ENCODE peak calls at places on chromosome 17, in four cellular contexts. One of them, this sample, is unnamed.

GRCh38 chr17:73841431-73842060 is 197.3 kb upstream of the SDK2 start:
- DNase-seq in K562: no peak
- DNase-seq in GM12878: no peak
- DNase-seq in H1: no peak
- DNase-seq in this sample: no peak

GRCh38 chr17:68170246-68170645 is 77.6 kb upstream of the AMZ2 start:
- DNase-seq in K562: no peak
- DNase-seq in GM12878: no peak
- DNase-seq in H1: no peak
- DNase-seq in this sample: no peak

GRCh38 chr17:60802377-60802776 is 124.7 kb downstream of the BCAS3 start:
- DNase-seq in K562: no peak
- DNase-seq in GM12878: no peak
- DNase-seq in H1: no peak
- DNase-seq in this sample: no peak

GRCh38 chr17:14871921-14872320 is 393.2 kb downstream of the PMP22 start:
- DNase-seq in K562: no peak
- DNase-seq in GM12878: no peak
- DNase-seq in H1: no peak
- DNase-seq in this sample: no peak

GRCh38 chr17:77429985-77430752 is 289.4 kb downstream of the SEC14L1 start:
- DNase-seq in K562: peak
- DNase-seq in GM12878: no peak
- DNase-seq in H1: peak
- DNase-seq in this sample: peak

GRCh38 chr17:65074778-65075250 is 18.3 kb upstream of the GNA13 start:
- DNase-seq in K562: peak
- DNase-seq in GM12878: no peak
- DNase-seq in H1: no peak
- DNase-seq in this sample: no peak

GRCh38 chr17:81414751-81415516 is 19.7 kb downstream of the BAHCC1 start:
- DNase-seq in K562: no peak
- DNase-seq in GM12878: no peak
- DNase-seq in H1: no peak
- DNase-seq in this sample: no peak

GRCh38 chr17:39225308-39225973 is at the start of gene STAC2:
- DNase-seq in K562: no peak
- DNase-seq in GM12878: no peak
- DNase-seq in H1: no peak
- DNase-seq in this sample: no peak

GRCh38 chr17:57988301-57989010 is 402 bp upstream of the VEZF1 start:
- DNase-seq in K562: peak
- DNase-seq in GM12878: no peak
- DNase-seq in H1: no peak
- DNase-seq in this sample: peak

GRCh38 chr17:57034807-57035754 is 50.0 kb upstream of the AKAP1 start:
- DNase-seq in K562: no peak
- DNase-seq in GM12878: no peak
- DNase-seq in H1: no peak
- DNase-seq in this sample: no peak

GRCh38 chr17:82932146-82933005 is 92.6 kb upstream of the ZNF750 start:
- DNase-seq in K562: no peak
- DNase-seq in GM12878: no peak
- DNase-seq in H1: no peak
- DNase-seq in this sample: no peak

GRCh38 chr17:15343749-15344148 is 2.4 kb upstream of the TEKT3 start:
- DNase-seq in K562: no peak
- DNase-seq in GM12878: no peak
- DNase-seq in H1: no peak
- DNase-seq in this sample: no peak

GRCh38 chr17:37107406-37108083 is 158.8 kb downstream of the AATF start:
- DNase-seq in K562: no peak
- DNase-seq in GM12878: no peak
- DNase-seq in H1: no peak
- DNase-seq in this sample: no peak

GRCh38 chr17:6059406-6059805 is 10.8 kb upstream of the WSCD1 start:
- DNase-seq in K562: no peak
- DNase-seq in GM12878: no peak
- DNase-seq in H1: no peak
- DNase-seq in this sample: no peak

GRCh38 chr17:6066183-6066948 is 3.8 kb upstream of the WSCD1 start:
- DNase-seq in K562: no peak
- DNase-seq in GM12878: no peak
- DNase-seq in H1: no peak
- DNase-seq in this sample: no peak

GRCh38 chr17:6065351-6065750 is 4.8 kb upstream of the WSCD1 start:
- DNase-seq in K562: no peak
- DNase-seq in GM12878: no peak
- DNase-seq in H1: no peak
- DNase-seq in this sample: no peak

GRCh38 chr17:6064855-6065254 is 5.3 kb upstream of the WSCD1 start:
- DNase-seq in K562: no peak
- DNase-seq in GM12878: no peak
- DNase-seq in H1: no peak
- DNase-seq in this sample: no peak

DNA sequence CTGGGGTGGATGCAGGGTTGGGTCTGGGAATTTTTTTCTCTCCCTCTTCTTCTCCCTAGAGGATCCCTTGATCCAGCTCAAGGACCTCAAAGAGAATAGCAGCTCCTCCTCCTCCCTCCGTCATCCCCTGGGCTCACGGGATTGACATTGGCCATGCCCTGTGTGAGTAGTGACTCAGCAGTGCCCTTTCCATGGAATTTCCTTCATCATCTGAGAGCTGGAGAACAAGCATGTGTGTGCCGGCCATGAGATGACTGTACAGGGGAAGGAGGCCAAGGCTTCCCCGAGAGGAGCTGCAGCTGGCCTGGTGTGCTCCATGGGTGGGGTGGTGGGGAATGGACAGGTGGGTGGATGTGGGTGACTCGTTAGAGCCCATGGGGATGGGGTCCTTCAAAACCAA is 8.9 kb upstream of the WSCD1 start:
- DNase-seq in K562: no peak
- DNase-seq in GM12878: no peak
- DNase-seq in H1: no peak
- DNase-seq in this sample: peak
- H2AFZ ChIP-seq in K562: no peak
- H2AFZ ChIP-seq in GM12878: no peak
- H2AFZ ChIP-seq in H1: no peak
- H2AFZ ChIP-seq in this sample: peak

GRCh38 chr17:46818319-46818928 is at the start of gene WNT3:
- DNase-seq in K562: peak
- DNase-seq in GM12878: no peak
- DNase-seq in H1: no peak
- DNase-seq in this sample: no peak

GRCh38 chr17:46818929-46819859 is 702 bp upstream of the WNT3 start:
- DNase-seq in K562: peak
- DNase-seq in GM12878: no peak
- DNase-seq in H1: no peak
- DNase-seq in this sample: no peak

GRCh38 chr17:46815474-46816353 is 2.8 kb downstream of the WNT3 start:
- DNase-seq in K562: no peak
- DNase-seq in GM12878: no peak
- DNase-seq in H1: no peak
- DNase-seq in this sample: no peak

GRCh38 chr17:46817901-46818209 is 637 bp downstream of the WNT3 start:
- DNase-seq in K562: no peak
- DNase-seq in GM12878: no peak
- DNase-seq in H1: no peak
- DNase-seq in this sample: no peak

DNA sequence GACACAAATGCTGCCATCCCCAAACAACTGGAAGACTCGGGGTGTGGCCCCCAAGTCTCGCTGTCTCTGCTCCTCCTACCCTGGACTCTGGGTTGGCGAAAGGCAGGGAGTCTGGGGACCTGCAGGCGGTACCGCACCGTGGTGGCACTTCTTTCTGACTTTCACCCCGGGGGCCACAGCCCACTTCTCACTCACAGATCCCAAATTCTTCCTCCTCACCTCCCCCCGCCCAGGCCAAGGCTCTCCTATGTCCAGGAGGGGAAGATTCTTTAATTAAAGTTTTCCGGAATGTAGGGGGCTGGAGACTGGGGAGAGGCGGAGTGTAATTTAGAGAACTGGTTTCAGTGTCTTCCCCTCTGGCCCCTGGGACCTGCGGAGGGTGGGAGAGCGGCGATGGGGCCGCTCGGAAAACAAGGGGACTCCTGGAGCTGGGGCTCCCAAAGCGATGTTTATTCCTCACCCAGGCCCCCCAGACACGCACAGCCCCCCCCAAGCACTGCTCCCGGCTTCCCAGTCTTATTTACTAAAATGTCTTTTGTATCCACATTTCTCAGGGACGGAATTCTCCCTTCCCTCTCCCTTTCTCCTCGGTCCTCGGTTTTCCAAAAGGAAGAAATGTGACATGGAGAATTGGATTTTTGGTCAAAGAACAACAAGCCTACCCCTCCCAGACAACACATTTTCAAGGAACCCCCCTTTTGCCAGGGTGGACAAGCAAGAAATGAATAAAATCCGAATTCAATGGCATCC is 1.2 kb downstream of the WNT3 start:
- DNase-seq in K562: no peak
- DNase-seq in GM12878: no peak
- DNase-seq in H1: no peak
- DNase-seq in this sample: no peak
- TF ChIP-seq SP1 in K562: no peak
- TF ChIP-seq SP1 in GM12878: no peak
- TF ChIP-seq SP1 in H1: no peak
- TF ChIP-seq SP1 in this sample: no peak

DNA sequence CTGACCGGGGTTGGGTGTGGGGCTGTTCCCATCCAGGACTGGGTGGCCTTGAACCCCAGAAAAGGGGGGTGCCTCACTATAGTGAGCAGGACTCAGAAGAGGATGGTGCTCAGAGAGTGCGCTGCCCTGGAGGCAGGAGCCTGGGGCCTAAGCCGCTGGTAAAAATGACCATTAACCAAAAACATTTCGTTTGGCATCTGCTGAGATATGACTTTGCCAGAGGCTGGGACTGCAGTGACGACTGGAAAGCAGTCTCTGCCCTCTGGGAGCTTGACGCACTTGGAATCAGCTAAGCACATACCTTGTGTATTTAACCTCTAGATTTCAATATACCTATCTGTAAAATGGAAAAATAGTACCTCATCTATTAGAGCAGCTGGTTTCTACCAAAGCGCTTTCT is 7.2 kb upstream of the CRHR1 start:
- DNase-seq in K562: no peak
- DNase-seq in GM12878: no peak
- DNase-seq in H1: no peak
- DNase-seq in this sample: no peak
- TF ChIP-seq EGR1 in K562: no peak
- TF ChIP-seq EGR1 in GM12878: no peak
- TF ChIP-seq EGR1 in H1: no peak
- TF ChIP-seq EGR1 in this sample: no peak

GRCh38 chr17:29240477-29240876 is 6.2 kb upstream of the CRYBA1 start:
- DNase-seq in K562: no peak
- DNase-seq in GM12878: no peak
- DNase-seq in H1: no peak
- DNase-seq in this sample: no peak

GRCh38 chr17:29237476-29238132 is 9.1 kb upstream of the CRYBA1 start:
- DNase-seq in K562: no peak
- DNase-seq in GM12878: no peak
- DNase-seq in H1: no peak
- DNase-seq in this sample: peak

GRCh38 chr17:29241015-29241963 is 5.4 kb upstream of the CRYBA1 start:
- DNase-seq in K562: no peak
- DNase-seq in GM12878: no peak
- DNase-seq in H1: peak
- DNase-seq in this sample: peak

GRCh38 chr17:29235904-29236303 is 10.8 kb upstream of the CRYBA1 start:
- DNase-seq in K562: no peak
- DNase-seq in GM12878: no peak
- DNase-seq in H1: no peak
- DNase-seq in this sample: no peak

DNA sequence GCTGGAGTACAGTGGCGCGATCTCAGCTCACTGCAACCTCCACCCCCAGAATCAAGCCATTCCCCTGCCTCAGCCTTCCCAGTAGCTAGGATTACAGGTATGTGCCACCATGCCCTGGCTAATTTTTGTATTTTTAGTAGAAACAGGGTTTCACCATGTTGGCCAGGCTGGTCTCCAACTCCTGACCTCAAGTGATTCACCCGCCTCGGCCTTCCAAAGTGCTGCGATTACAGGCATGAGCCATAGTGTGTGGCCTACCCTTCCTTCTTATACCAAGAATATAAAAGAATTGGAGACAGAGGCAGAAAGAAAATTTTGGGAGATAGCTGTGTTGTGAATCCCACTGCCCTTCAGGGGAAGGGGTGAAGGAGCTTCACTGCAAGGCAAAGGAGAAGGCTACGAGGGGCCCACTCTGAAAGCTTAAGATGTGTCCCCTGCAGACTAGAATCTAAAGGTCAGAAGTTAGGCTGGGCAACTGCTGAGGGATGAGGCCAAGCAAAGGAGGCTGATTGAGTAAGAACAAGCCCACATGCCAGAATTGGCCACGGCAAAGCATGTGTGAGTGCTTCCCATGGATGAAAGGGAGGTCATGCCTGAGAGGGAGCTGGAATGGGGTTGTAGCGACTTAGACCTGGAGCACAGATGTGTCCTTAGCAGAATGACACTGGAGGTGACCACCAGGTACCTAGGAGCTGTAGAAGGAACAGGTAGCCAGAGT is 8.4 kb upstream of the CRYBA1 start:
- DNase-seq in K562: no peak
- DNase-seq in GM12878: no peak
- DNase-seq in H1: no peak
- DNase-seq in this sample: no peak
- H2AFZ ChIP-seq in K562: no peak
- H2AFZ ChIP-seq in GM12878: no peak
- H2AFZ ChIP-seq in H1: peak
- H2AFZ ChIP-seq in this sample: no peak

GRCh38 chr17:13228225-13228624 is 210.4 kb upstream of the ELAC2 start:
- DNase-seq in K562: no peak
- DNase-seq in GM12878: no peak
- DNase-seq in H1: no peak
- DNase-seq in this sample: no peak

GRCh38 chr17:13230908-13231307 is 213.1 kb upstream of the ELAC2 start:
- DNase-seq in K562: no peak
- DNase-seq in GM12878: no peak
- DNase-seq in H1: no peak
- DNase-seq in this sample: no peak

GRCh38 chr17:13228711-13229110 is 210.9 kb upstream of the ELAC2 start:
- DNase-seq in K562: no peak
- DNase-seq in GM12878: no peak
- DNase-seq in H1: no peak
- DNase-seq in this sample: no peak

DNA sequence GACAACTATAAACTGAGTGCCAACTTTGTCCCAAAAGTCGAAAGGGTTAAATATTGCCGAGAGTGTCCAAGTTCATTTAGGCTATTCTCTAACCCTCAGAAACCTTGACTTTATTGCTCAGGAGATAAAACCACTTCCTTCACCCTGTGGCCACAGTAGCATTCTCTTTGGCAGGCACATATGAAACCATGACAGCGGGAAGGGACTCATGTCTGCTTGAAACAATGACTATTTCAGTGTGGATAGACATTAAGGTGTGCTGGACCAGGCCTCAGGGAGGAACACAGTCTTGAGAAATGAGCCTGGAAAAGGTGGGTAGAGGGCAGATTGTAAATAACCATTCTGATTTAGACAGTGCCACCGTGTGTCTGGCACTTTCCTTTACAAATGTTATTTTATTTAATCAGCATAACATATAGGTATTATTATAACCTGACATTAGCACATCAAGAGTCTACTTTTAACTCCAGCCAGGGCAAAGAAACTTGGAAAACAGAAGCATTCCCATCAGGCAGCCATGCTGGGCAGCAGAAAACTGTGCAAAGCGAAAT is 212.6 kb upstream of the ELAC2 start:
- DNase-seq in K562: no peak
- DNase-seq in GM12878: no peak
- DNase-seq in H1: no peak
- DNase-seq in this sample: no peak
- TF ChIP-seq SP1 in K562: no peak
- TF ChIP-seq SP1 in GM12878: no peak
- TF ChIP-seq SP1 in H1: no peak
- TF ChIP-seq SP1 in this sample: no peak

This sample was measured in HCT116.